ENCODE peak calls at places on chromosome 14, in six cellular contexts. N is memory B cell; T is left lobe of liver; I is T-helper 1 cell; Q is kidney tubule cell; Y is stimulated activated CD8-positive, alpha-beta memory T cell treated with anti-CD3 and anti-CD28 coated beads, Interleukin-2, amount 100 ng/mL, for 48 hours. M is an unnamed sample.

GRCh38 chr14:34059037-34059924 is 108.4 kb upstream of the EGLN3 start:
- DNase-seq in I (no peak), T (no peak), Y (no peak), Q (peak), N (no peak), M (no peak)

GRCh38 chr14:53929871-53930685 is 26.5 kb downstream of the BMP4 start:
- DNase-seq in N (no peak), Y (no peak), Q (peak), T (no peak), I (peak), M (peak)

GRCh38 chr14:52922656-52923055 is 28.2 kb downstream of the FERMT2 start:
- DNase-seq in Q (peak), Y (no peak), I (no peak), T (no peak), N (no peak), M (no peak)

GRCh38 chr14:90846511-90846910 is 30.3 kb upstream of the TTC7B start:
- DNase-seq in T (no peak), N (no peak), I (no peak), Y (no peak), Q (peak), M (no peak)

GRCh38 chr14:68982581-68982980 is 3.5 kb upstream of the ACTN1 start:
- DNase-seq in N (no peak), Y (no peak), I (no peak), Q (no peak), T (no peak), M (no peak)

GRCh38 chr14:62768753-62769152 is 276.5 kb downstream of the KCNH5 start:
- DNase-seq in I (no peak), N (no peak), Q (no peak), Y (no peak), T (no peak), M (no peak)

GRCh38 chr14:80049055-80049454 is 162.2 kb downstream of the DIO2 start:
- DNase-seq in Y (no peak), I (no peak), Q (no peak), N (no peak), T (no peak), M (no peak)

GRCh38 chr14:20848955-20849570 is 42.1 kb upstream of the RNASE3 start:
- DNase-seq in I (no peak), T (no peak), Q (no peak), Y (no peak), N (no peak), M (no peak)

GRCh38 chr14:22549981-22550670 is 38.9 kb downstream of the DAD1 start:
- DNase-seq in Q (no peak), Y (peak), T (no peak), N (no peak), I (peak), M (peak)

GRCh38 chr14:58298880-58299664 is 717 bp downstream of the ARID4A start:
- DNase-seq in Y (no peak), I (peak), T (peak), N (peak), Q (peak), M (peak)

GRCh38 chr14:69105326-69105725 is 47.6 kb downstream of the DCAF5 start:
- DNase-seq in T (no peak), I (no peak), N (no peak), Q (peak), Y (no peak), M (no peak)

GRCh38 chr14:56378474-56378873 is 201.1 kb upstream of the TMEM260 start:
- DNase-seq in I (no peak), Y (no peak), T (no peak), N (no peak), Q (peak), M (no peak)

GRCh38 chr14:101601603-101602465 is 40.5 kb downstream of the DIO3 start:
- DNase-seq in T (peak), Q (no peak), N (no peak), Y (no peak), I (no peak), M (no peak)

GRCh38 chr14:26602902-26603301 is 5.1 kb upstream of the NOVA1 start:
- DNase-seq in Q (no peak), T (no peak), N (no peak), Y (no peak), I (no peak), M (no peak)

GRCh38 chr14:34804933-34805332 is 70.2 kb downstream of the BAZ1A start:
- DNase-seq in Y (no peak), I (no peak), N (no peak), T (no peak), Q (no peak), M (no peak)

GRCh38 chr14:64388533-64389243 is 535 bp downstream of the MTHFD1 start:
- DNase-seq in T (no peak), I (peak), Y (peak), Q (peak), N (no peak), M (peak)

GRCh38 chr14:73237219-73237785 is at the start of gene PAPLN:
- DNase-seq in Y (no peak), N (peak), I (no peak), Q (peak), T (peak), M (no peak)

GRCh38 chr14:49036991-49037390 is 549.2 kb downstream of the RPS29 start:
- DNase-seq in N (no peak), Y (no peak), I (no peak), T (no peak), Q (no peak), M (no peak)

GRCh38 chr14:89041245-89041585 is 216.8 kb downstream of the TTC8 start:
- DNase-seq in I (no peak), Y (no peak), T (peak), N (no peak), Q (peak), M (no peak)

GRCh38 chr14:74929242-74929641 is 6.2 kb upstream of the RPS6KL1 start:
- DNase-seq in Y (no peak), N (no peak), I (no peak), T (no peak), Q (no peak), M (no peak)

GRCh38 chr14:35335388-35336092 is 43.4 kb downstream of the PSMA6 start:
- DNase-seq in Q (peak), T (peak), Y (no peak), N (no peak), I (no peak), M (no peak)

GRCh38 chr14:100004392-100004791 is 60.8 kb upstream of the EVL start:
- DNase-seq in T (no peak), N (no peak), Y (no peak), I (no peak), Q (no peak), M (no peak)

GRCh38 chr14:81819910-81820309 is 286.3 kb upstream of the SEL1L start:
- DNase-seq in I (no peak), N (no peak), Y (no peak), T (no peak), Q (no peak), M (no peak)

GRCh38 chr14:90600619-90601018 is 203.8 kb downstream of the CALM1 start:
- DNase-seq in Q (no peak), Y (no peak), T (no peak), N (no peak), I (no peak), M (no peak)

GRCh38 chr14:104390941-104391901 is 188.3 kb upstream of the C14orf180 start:
- DNase-seq in N (no peak), Y (no peak), Q (no peak), I (no peak), T (peak), M (no peak)

GRCh38 chr14:73386342-73386741 is 72.0 kb downstream of the NUMB start:
- DNase-seq in T (no peak), I (no peak), N (no peak), Q (peak), Y (no peak), M (no peak)

GRCh38 chr14:22472935-22473854 is 115.8 kb downstream of the DAD1 start:
- DNase-seq in N (peak), T (no peak), Q (peak), I (no peak), Y (no peak), M (no peak)

GRCh38 chr14:95675486-95675885 is 10.7 kb upstream of the TCL1B start:
- DNase-seq in T (no peak), N (no peak), Y (no peak), Q (no peak), I (no peak), M (no peak)

GRCh38 chr14:93926209-93926872 is 803 bp upstream of the FAM181A start:
- DNase-seq in N (no peak), Q (no peak), T (no peak), I (no peak), Y (no peak), M (no peak)

M was measured in activated CD4-positive, alpha-beta T cell treated with anti-CD3 and anti-CD28 coated beads, Interleukin-2, amount 50 U/mL, for 48 hours.